ENCODE peak calls at places on chromosome 19, in five cellular contexts. One of them, this sample, is unnamed.

GRCh38 chr19:41735071-41735623 is 20.2 kb upstream of the CEACAM6 start:
- DNase-seq in breast epithelium: no peak
- DNase-seq in GM23248: no peak
- DNase-seq in upper lobe of left lung: no peak
- DNase-seq in body of pancreas: no peak
- DNase-seq in this sample: no peak

GRCh38 chr19:13165091-13165997 is 15.1 kb downstream of the IER2 start:
- DNase-seq in breast epithelium: no peak
- DNase-seq in GM23248: no peak
- DNase-seq in upper lobe of left lung: no peak
- DNase-seq in body of pancreas: no peak
- DNase-seq in this sample: peak; percentile 32

GRCh38 chr19:55042688-55043087 is 4.6 kb upstream of the GP6 start:
- DNase-seq in breast epithelium: no peak
- DNase-seq in GM23248: no peak
- DNase-seq in upper lobe of left lung: no peak
- DNase-seq in body of pancreas: no peak
- DNase-seq in this sample: no peak

GRCh38 chr19:34120846-34121639 is 51.3 kb upstream of the LSM14A start:
- DNase-seq in breast epithelium: no peak
- DNase-seq in GM23248: peak; percentile 62
- DNase-seq in upper lobe of left lung: no peak
- DNase-seq in body of pancreas: peak; percentile 40
- DNase-seq in this sample: peak; percentile 78

GRCh38 chr19:12967907-12968306 is 1.5 kb upstream of the DAND5 start:
- DNase-seq in breast epithelium: no peak
- DNase-seq in GM23248: peak; percentile 76
- DNase-seq in upper lobe of left lung: no peak
- DNase-seq in body of pancreas: no peak
- DNase-seq in this sample: no peak

GRCh38 chr19:55474269-55475265 is 1.9 kb upstream of the ZNF628 start:
- DNase-seq in breast epithelium: no peak
- DNase-seq in GM23248: peak; percentile 30
- DNase-seq in upper lobe of left lung: no peak
- DNase-seq in body of pancreas: no peak
- DNase-seq in this sample: no peak

GRCh38 chr19:49371184-49371583 is 7.5 kb downstream of the DKKL1 start:
- DNase-seq in breast epithelium: no peak
- DNase-seq in GM23248: no peak
- DNase-seq in upper lobe of left lung: no peak
- DNase-seq in body of pancreas: no peak
- DNase-seq in this sample: no peak

GRCh38 chr19:7230826-7231225 is 63.4 kb downstream of the INSR start:
- DNase-seq in breast epithelium: no peak
- DNase-seq in GM23248: peak; percentile 12
- DNase-seq in upper lobe of left lung: no peak
- DNase-seq in body of pancreas: peak; percentile 64
- DNase-seq in this sample: no peak

GRCh38 chr19:1396019-1396767 is 5.1 kb downstream of the GAMT start:
- DNase-seq in breast epithelium: no peak
- DNase-seq in GM23248: peak; percentile 36
- DNase-seq in upper lobe of left lung: no peak
- DNase-seq in body of pancreas: no peak
- DNase-seq in this sample: peak; percentile 71

GRCh38 chr19:38277549-38277948 is 13.2 kb downstream of the SPINT2 start:
- DNase-seq in breast epithelium: no peak
- DNase-seq in GM23248: peak; percentile 70
- DNase-seq in upper lobe of left lung: no peak
- DNase-seq in body of pancreas: no peak
- DNase-seq in this sample: no peak

GRCh38 chr19:42028304-42029216 is 34.5 kb upstream of the ATP1A3 start:
- DNase-seq in breast epithelium: no peak
- DNase-seq in GM23248: no peak
- DNase-seq in upper lobe of left lung: no peak
- DNase-seq in body of pancreas: no peak
- DNase-seq in this sample: peak; percentile 77

GRCh38 chr19:50356691-50357177 is 8.7 kb downstream of the NAPSA start:
- DNase-seq in breast epithelium: no peak
- DNase-seq in GM23248: no peak
- DNase-seq in upper lobe of left lung: no peak
- DNase-seq in body of pancreas: no peak
- DNase-seq in this sample: no peak

GRCh38 chr19:3121821-3122511 is 13.9 kb upstream of the GNA15 start:
- DNase-seq in breast epithelium: no peak
- DNase-seq in GM23248: no peak
- DNase-seq in upper lobe of left lung: no peak
- DNase-seq in body of pancreas: no peak
- DNase-seq in this sample: no peak

GRCh38 chr19:17091758-17092333 is 16.3 kb downstream of the MYO9B start:
- DNase-seq in breast epithelium: no peak
- DNase-seq in GM23248: no peak
- DNase-seq in upper lobe of left lung: peak; percentile 79
- DNase-seq in body of pancreas: no peak
- DNase-seq in this sample: peak; percentile 63

GRCh38 chr19:18531485-18531884 is 9.6 kb upstream of the ELL start:
- DNase-seq in breast epithelium: no peak
- DNase-seq in GM23248: no peak
- DNase-seq in upper lobe of left lung: no peak
- DNase-seq in body of pancreas: no peak
- DNase-seq in this sample: no peak

GRCh38 chr19:46839752-46840151 is 10.9 kb downstream of the AP2S1 start:
- DNase-seq in breast epithelium: no peak
- DNase-seq in GM23248: peak; percentile 40
- DNase-seq in upper lobe of left lung: no peak
- DNase-seq in body of pancreas: no peak
- DNase-seq in this sample: no peak

GRCh38 chr19:38671654-38672053 is 24.2 kb downstream of the ACTN4 start:
- DNase-seq in breast epithelium: no peak
- DNase-seq in GM23248: no peak
- DNase-seq in upper lobe of left lung: no peak
- DNase-seq in body of pancreas: no peak
- DNase-seq in this sample: no peak

GRCh38 chr19:16726916-16727315 is 7.3 kb downstream of the NWD1 start:
- DNase-seq in breast epithelium: no peak
- DNase-seq in GM23248: no peak
- DNase-seq in upper lobe of left lung: no peak
- DNase-seq in body of pancreas: no peak
- DNase-seq in this sample: peak; percentile 47

GRCh38 chr19:33332248-33332647 is 29.9 kb upstream of the CEBPA start:
- DNase-seq in breast epithelium: no peak
- DNase-seq in GM23248: no peak
- DNase-seq in upper lobe of left lung: peak; percentile 41
- DNase-seq in body of pancreas: no peak
- DNase-seq in this sample: no peak

GRCh38 chr19:58572026-58572817 is 913 bp downstream of the MZF1 start:
- DNase-seq in breast epithelium: peak; percentile 30
- DNase-seq in GM23248: no peak
- DNase-seq in upper lobe of left lung: no peak
- DNase-seq in body of pancreas: no peak
- DNase-seq in this sample: no peak

GRCh38 chr19:17469092-17469370 is 1.3 kb upstream of the SLC27A1 start:
- DNase-seq in breast epithelium: no peak
- DNase-seq in GM23248: peak; percentile 77
- DNase-seq in upper lobe of left lung: no peak
- DNase-seq in body of pancreas: no peak
- DNase-seq in this sample: no peak

GRCh38 chr19:43504426-43505185 is at the start of gene PHLDB3:
- DNase-seq in breast epithelium: peak; percentile 68
- DNase-seq in GM23248: peak; percentile 59
- DNase-seq in upper lobe of left lung: peak; percentile 30
- DNase-seq in body of pancreas: peak; percentile 46
- DNase-seq in this sample: no peak

GRCh38 chr19:11098861-11099260 is 9.6 kb downstream of the LDLR start:
- DNase-seq in breast epithelium: no peak
- DNase-seq in GM23248: no peak
- DNase-seq in upper lobe of left lung: no peak
- DNase-seq in body of pancreas: no peak
- DNase-seq in this sample: no peak

GRCh38 chr19:11098327-11098726 is 9.1 kb downstream of the LDLR start:
- DNase-seq in breast epithelium: no peak
- DNase-seq in GM23248: no peak
- DNase-seq in upper lobe of left lung: no peak
- DNase-seq in body of pancreas: no peak
- DNase-seq in this sample: no peak

GRCh38 chr19:11102944-11103343 is 13.7 kb downstream of the LDLR start:
- DNase-seq in breast epithelium: no peak
- DNase-seq in GM23248: no peak
- DNase-seq in upper lobe of left lung: no peak
- DNase-seq in body of pancreas: no peak
- DNase-seq in this sample: no peak

GRCh38 chr19:11100064-11100463 is 10.8 kb downstream of the LDLR start:
- DNase-seq in breast epithelium: no peak
- DNase-seq in GM23248: no peak
- DNase-seq in upper lobe of left lung: no peak
- DNase-seq in body of pancreas: no peak
- DNase-seq in this sample: no peak

GRCh38 chr19:11101057-11101456 is 11.8 kb downstream of the LDLR start:
- DNase-seq in breast epithelium: no peak
- DNase-seq in GM23248: no peak
- DNase-seq in upper lobe of left lung: no peak
- DNase-seq in body of pancreas: no peak
- DNase-seq in this sample: no peak
- H3K27ac ChIP-seq in breast epithelium: no peak overlapping the region
- H3K27ac ChIP-seq in GM23248: no peak overlapping the region
- H3K27ac ChIP-seq in upper lobe of left lung: no peak overlapping the region
- H3K27ac ChIP-seq in body of pancreas: no peak overlapping the region
- H3K27ac ChIP-seq in this sample: no peak overlapping the region

GRCh38 chr19:8306235-8307054 is 1.7 kb downstream of the CD320 start:
- DNase-seq in breast epithelium: peak; percentile 51
- DNase-seq in GM23248: no peak
- DNase-seq in upper lobe of left lung: peak; percentile 19
- DNase-seq in body of pancreas: peak; percentile 8
- DNase-seq in this sample: no peak

GRCh38 chr19:8305798-8306197 is 2.4 kb downstream of the CD320 start:
- DNase-seq in breast epithelium: peak; percentile 14
- DNase-seq in GM23248: no peak
- DNase-seq in upper lobe of left lung: peak; percentile 8
- DNase-seq in body of pancreas: peak; percentile 9
- DNase-seq in this sample: no peak

GRCh38 chr19:8307400-8307964 is 676 bp downstream of the CD320 start:
- DNase-seq in breast epithelium: no peak
- DNase-seq in GM23248: peak; percentile 42
- DNase-seq in upper lobe of left lung: peak; percentile 20
- DNase-seq in body of pancreas: no peak
- DNase-seq in this sample: peak; percentile 55

GRCh38 chr19:8302734-8303133 is 5.4 kb downstream of the CD320 start:
- DNase-seq in breast epithelium: no peak
- DNase-seq in GM23248: no peak
- DNase-seq in upper lobe of left lung: peak; percentile 6
- DNase-seq in body of pancreas: no peak
- DNase-seq in this sample: no peak

DNA sequence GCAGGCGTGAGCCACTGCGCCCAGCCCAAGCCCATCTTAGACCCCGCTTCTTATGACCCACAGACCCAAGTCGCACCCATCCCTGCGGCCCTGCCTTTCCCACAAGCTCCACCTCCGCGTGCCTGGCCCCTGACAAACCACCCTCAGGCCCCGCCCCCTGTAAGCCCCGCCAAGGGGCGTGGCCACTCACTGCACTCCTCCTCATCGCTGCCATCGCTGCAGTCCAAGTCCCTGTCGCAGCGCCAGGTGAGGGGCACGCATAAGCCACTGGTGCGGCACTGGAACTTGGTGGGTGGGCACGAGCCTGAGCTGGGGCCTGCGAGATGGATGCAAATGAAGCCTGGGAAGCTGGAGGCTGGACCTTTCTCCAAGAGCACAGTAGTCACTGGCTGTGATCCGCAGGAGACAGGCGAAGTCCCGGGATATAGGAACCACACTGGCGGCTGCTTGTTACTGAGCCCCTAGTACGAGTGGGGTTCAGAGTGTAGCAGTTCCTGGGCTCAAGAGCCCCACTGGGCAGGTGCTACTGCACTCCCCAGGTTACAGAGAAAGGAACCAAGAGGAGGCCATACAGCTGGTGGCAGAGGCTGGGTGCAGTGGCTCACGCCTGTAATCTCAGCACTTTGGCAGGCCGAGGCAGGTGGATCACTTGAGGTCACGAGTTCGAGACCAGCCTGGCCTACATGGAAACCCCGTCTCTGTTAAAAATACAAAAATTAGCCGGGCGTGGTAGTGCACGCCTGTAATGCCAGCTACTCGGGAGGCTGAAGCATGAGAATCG is 3.1 kb downstream of the CD320 start:
- DNase-seq in breast epithelium: peak; percentile 49
- DNase-seq in GM23248: no peak
- DNase-seq in upper lobe of left lung: peak; percentile 19
- DNase-seq in body of pancreas: peak; percentile 17
- DNase-seq in this sample: peak; percentile 65
- H3K27ac ChIP-seq in breast epithelium: no peak overlapping the region
- H3K27ac ChIP-seq in GM23248: no peak overlapping the region
- H3K27ac ChIP-seq in upper lobe of left lung: no peak overlapping the region
- H3K27ac ChIP-seq in body of pancreas: no peak overlapping the region
- H3K27ac ChIP-seq in this sample: no peak overlapping the region

DNA sequence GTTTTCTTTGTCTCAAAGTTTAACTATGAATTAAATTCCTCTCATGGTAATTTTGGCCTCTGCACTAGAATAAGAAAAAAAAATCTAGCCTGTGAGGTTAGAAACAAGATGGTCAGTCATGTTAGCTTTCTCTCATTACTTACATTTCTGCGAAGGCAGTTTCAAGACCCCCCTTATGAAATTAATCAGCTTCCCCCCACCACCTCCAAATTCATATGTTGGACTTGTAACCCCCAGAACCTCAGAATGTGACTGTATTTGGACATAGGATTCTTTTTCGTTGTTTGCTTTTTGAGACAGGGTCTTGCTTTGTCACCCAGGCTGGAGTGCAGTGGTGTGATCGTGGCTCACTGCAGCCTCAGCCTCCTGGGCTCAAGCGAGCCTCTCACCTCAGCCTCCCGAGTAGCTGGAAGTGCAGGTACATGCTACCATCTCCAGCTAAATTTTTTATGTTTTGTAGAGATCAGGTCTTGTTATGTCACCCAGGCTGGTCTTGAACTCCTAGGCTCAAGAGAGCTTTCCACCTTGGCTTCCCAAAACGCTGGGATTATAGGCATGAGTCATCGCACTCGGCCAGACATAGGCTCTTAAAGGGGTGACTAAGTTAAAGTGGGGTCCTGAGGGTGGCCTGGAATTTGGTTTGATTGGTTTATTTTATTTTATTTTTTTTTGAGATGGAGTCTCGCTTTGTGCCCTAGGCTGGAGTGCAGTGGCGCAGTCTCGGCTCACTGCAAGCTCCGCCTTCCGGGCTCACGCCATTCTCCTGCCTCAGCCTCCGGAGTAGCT is 1.4 kb downstream of the PLA2G4C start:
- DNase-seq in breast epithelium: no peak
- DNase-seq in GM23248: no peak
- DNase-seq in upper lobe of left lung: no peak
- DNase-seq in body of pancreas: no peak
- DNase-seq in this sample: no peak
- H3K27ac ChIP-seq in breast epithelium: no peak overlapping the region
- H3K27ac ChIP-seq in GM23248: no peak overlapping the region
- H3K27ac ChIP-seq in upper lobe of left lung: peak overlapping the region; percentile 90
- H3K27ac ChIP-seq in body of pancreas: no peak overlapping the region
- H3K27ac ChIP-seq in this sample: no peak overlapping the region

GRCh38 chr19:23393121-23393520 is 2.1 kb downstream of the ZNF91 start:
- DNase-seq in breast epithelium: no peak
- DNase-seq in GM23248: peak; percentile 33
- DNase-seq in upper lobe of left lung: no peak
- DNase-seq in body of pancreas: no peak
- DNase-seq in this sample: no peak
- H3K27ac ChIP-seq in breast epithelium: peak overlapping the region; percentile 98
- H3K27ac ChIP-seq in GM23248: no peak overlapping the region
- H3K27ac ChIP-seq in upper lobe of left lung: no peak overlapping the region
- H3K27ac ChIP-seq in body of pancreas: no peak overlapping the region
- H3K27ac ChIP-seq in this sample: no peak overlapping the region

GRCh38 chr19:19775891-19776205 is 42.9 kb upstream of the ZNF14 start:
- DNase-seq in breast epithelium: no peak
- DNase-seq in GM23248: no peak
- DNase-seq in upper lobe of left lung: peak; percentile 29
- DNase-seq in body of pancreas: no peak
- DNase-seq in this sample: peak; percentile 52
- H3K27ac ChIP-seq in breast epithelium: peak overlapping the region; percentile 86
- H3K27ac ChIP-seq in GM23248: peak overlapping the region; percentile 4
- H3K27ac ChIP-seq in upper lobe of left lung: peak overlapping the region; percentile 84
- H3K27ac ChIP-seq in body of pancreas: peak overlapping the region; percentile 85
- H3K27ac ChIP-seq in this sample: no peak overlapping the region

This sample was measured in Karpas-422.